ENCODE peak calls at places on chromosomes 5 and 9, in five cellular contexts. One of them, this sample, is unnamed.

GRCh38 chr9:133251773-133252172 is 23.2 kb downstream of the ABO start:
- DNase-seq in H1: no peak
- DNase-seq in IMR-90: no peak
- DNase-seq in K562: no peak
- DNase-seq in HepG2: no peak
- DNase-seq in this sample: no peak

GRCh38 chr9:89311346-89312153 is 555 bp downstream of the CKS2 start:
- DNase-seq in H1: no peak
- DNase-seq in IMR-90: no peak
- DNase-seq in HepG2: no peak
- DNase-seq in K562: no peak
- DNase-seq in this sample: no peak

GRCh38 chr5:83097582-83098265 is 20.4 kb downstream of the XRCC4 start:
- DNase-seq in K562: no peak
- DNase-seq in IMR-90: peak; percentile 71
- DNase-seq in H1: no peak
- DNase-seq in HepG2: no peak
- DNase-seq in this sample: no peak

GRCh38 chr9:122551371-122551770 is 1.5 kb upstream of the OR1N2 start:
- DNase-seq in IMR-90: no peak
- DNase-seq in K562: no peak
- DNase-seq in H1: no peak
- DNase-seq in HepG2: no peak
- DNase-seq in this sample: no peak

GRCh38 chr9:89382026-89382986 is 64.0 kb downstream of the SECISBP2 start:
- DNase-seq in IMR-90: no peak
- DNase-seq in K562: no peak
- DNase-seq in H1: no peak
- DNase-seq in HepG2: no peak
- DNase-seq in this sample: no peak

GRCh38 chr5:110815916-110816605 is 77.3 kb downstream of the SLC25A46 start:
- DNase-seq in H1: no peak
- DNase-seq in K562: no peak
- DNase-seq in HepG2: no peak
- DNase-seq in IMR-90: peak; percentile 45
- DNase-seq in this sample: no peak

GRCh38 chr5:10452768-10453331 is 11.2 kb downstream of the ROPN1L start:
- DNase-seq in H1: no peak
- DNase-seq in IMR-90: peak; percentile 95
- DNase-seq in K562: peak; percentile 72
- DNase-seq in HepG2: peak; percentile 55
- DNase-seq in this sample: peak; percentile 85

GRCh38 chr5:112070022-112070421 is 313.0 kb upstream of the NREP start:
- DNase-seq in HepG2: no peak
- DNase-seq in H1: peak; percentile 1
- DNase-seq in IMR-90: no peak
- DNase-seq in K562: no peak
- DNase-seq in this sample: no peak

GRCh38 chr5:99747342-99747741 is 787.8 kb upstream of the FAM174A start:
- DNase-seq in HepG2: no peak
- DNase-seq in K562: no peak
- DNase-seq in IMR-90: no peak
- DNase-seq in H1: no peak
- DNase-seq in this sample: no peak

GRCh38 chr9:13113201-13113600 is 166.3 kb downstream of the MPDZ start:
- DNase-seq in IMR-90: peak; percentile 72
- DNase-seq in H1: no peak
- DNase-seq in HepG2: no peak
- DNase-seq in K562: no peak
- DNase-seq in this sample: no peak

GRCh38 chr9:114958021-114958846 is 27.8 kb upstream of the TNFSF8 start:
- DNase-seq in IMR-90: no peak
- DNase-seq in H1: no peak
- DNase-seq in HepG2: no peak
- DNase-seq in K562: no peak
- DNase-seq in this sample: no peak

GRCh38 chr9:35340046-35340445 is 149.9 kb upstream of the RUSC2 start:
- DNase-seq in HepG2: no peak
- DNase-seq in H1: no peak
- DNase-seq in K562: no peak
- DNase-seq in IMR-90: peak; percentile 25
- DNase-seq in this sample: no peak

GRCh38 chr5:2371419-2371710 is 380.1 kb downstream of the IRX2 start:
- DNase-seq in HepG2: no peak
- DNase-seq in H1: no peak
- DNase-seq in K562: no peak
- DNase-seq in IMR-90: no peak
- DNase-seq in this sample: no peak

GRCh38 chr9:27572566-27572917 is 739 bp downstream of the C9orf72 start:
- DNase-seq in IMR-90: no peak
- DNase-seq in H1: no peak
- DNase-seq in HepG2: peak; percentile 30
- DNase-seq in K562: peak; percentile 9
- DNase-seq in this sample: peak; percentile 52

GRCh38 chr9:115595951-115596742 is 478.2 kb upstream of the TNC start:
- DNase-seq in K562: no peak
- DNase-seq in IMR-90: peak; percentile 87
- DNase-seq in HepG2: no peak
- DNase-seq in H1: no peak
- DNase-seq in this sample: peak; percentile 9

GRCh38 chr5:109739741-109740140 is 50.0 kb downstream of the MAN2A1 start:
- DNase-seq in HepG2: no peak
- DNase-seq in IMR-90: peak; percentile 55
- DNase-seq in K562: no peak
- DNase-seq in H1: no peak
- DNase-seq in this sample: no peak

GRCh38 chr5:68431181-68431580 is 215.6 kb downstream of the PIK3R1 start:
- DNase-seq in HepG2: no peak
- DNase-seq in K562: no peak
- DNase-seq in H1: no peak
- DNase-seq in IMR-90: no peak
- DNase-seq in this sample: no peak

GRCh38 chr5:154562244-154562861 is 84.3 kb upstream of the HAND1 start:
- DNase-seq in IMR-90: no peak
- DNase-seq in H1: no peak
- DNase-seq in K562: no peak
- DNase-seq in HepG2: no peak
- DNase-seq in this sample: no peak

GRCh38 chr5:95555553-95555952 is 652 bp downstream of the ARSK start:
- DNase-seq in H1: no peak
- DNase-seq in HepG2: no peak
- DNase-seq in IMR-90: peak; percentile 6
- DNase-seq in K562: no peak
- DNase-seq in this sample: no peak

GRCh38 chr9:120876842-120877240 is at the start of gene PHF19:
- DNase-seq in HepG2: peak; percentile 23
- DNase-seq in IMR-90: no peak
- DNase-seq in K562: no peak
- DNase-seq in H1: no peak
- DNase-seq in this sample: peak; percentile 78

DNA sequence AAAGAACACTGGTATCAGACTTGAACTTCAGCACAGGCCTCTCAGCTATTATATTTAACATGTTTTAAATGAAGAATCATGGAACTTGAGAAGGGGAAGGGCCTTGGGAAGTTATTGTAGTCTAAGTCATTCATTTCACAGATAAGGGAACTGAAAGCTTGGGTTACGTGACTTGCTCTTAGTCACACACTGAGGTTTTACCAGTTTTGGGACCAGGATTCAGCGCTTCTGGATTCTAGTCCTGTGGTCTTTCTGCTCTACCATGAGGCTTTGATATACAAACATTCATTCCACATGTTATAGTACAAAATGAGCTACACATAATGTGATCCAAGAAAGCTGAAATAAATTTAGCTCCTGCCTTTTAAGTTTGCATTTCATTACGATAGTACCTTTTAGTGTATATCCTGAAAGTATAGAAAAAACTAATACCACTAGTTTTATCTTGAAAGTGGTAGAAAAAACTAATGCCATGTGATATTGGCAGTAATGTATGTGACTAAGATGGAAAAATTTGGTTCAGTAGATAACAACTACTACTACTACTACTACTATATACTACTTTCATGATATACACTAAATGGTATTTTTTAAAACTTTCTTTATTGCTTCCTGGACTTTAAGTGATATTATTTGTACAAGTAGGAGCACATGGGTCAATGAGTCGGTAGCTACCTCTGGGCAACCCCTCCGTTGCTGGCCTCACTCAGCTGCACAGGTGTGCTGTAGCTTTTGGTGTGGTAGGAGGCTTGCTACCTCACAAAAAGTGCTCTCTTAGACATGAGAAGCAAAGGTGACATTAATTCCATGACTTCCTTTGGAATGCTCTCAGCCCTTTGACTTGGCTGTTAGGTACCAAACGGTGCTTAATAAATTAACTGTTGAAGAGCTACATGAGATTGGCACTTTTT is 40.7 kb downstream of the F2RL2 start:
- DNase-seq in IMR-90: peak; percentile 77
- DNase-seq in K562: no peak
- DNase-seq in H1: no peak
- DNase-seq in HepG2: no peak
- DNase-seq in this sample: no peak
- TF ChIP-seq MAFK in IMR-90: no peak
- TF ChIP-seq MAFK in K562: no peak
- TF ChIP-seq MAFK in H1: no peak
- TF ChIP-seq MAFK in HepG2: no peak
- TF ChIP-seq MAFK in this sample: no peak

DNA sequence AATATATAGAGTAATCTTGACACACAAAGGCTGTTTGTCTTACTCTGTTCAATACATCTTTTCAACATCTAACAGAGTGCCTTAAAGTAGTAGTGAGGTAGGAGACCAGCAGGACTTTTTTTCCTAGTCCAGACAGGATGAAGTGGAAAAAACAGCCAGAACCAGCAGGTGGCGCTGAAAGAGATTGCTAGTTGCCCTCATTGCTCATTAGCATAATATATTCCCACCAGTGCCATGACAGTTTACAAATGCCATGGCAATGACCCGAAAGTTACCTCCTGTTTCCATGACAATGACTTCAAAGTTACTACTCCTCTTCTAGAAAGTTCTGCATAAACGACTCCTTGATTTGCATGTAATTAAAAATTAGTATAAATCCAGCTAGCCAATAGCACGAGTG is 387.4 kb downstream of the ACTL7B start:
- DNase-seq in HepG2: no peak
- DNase-seq in IMR-90: peak; percentile 23
- DNase-seq in H1: peak; percentile 17
- DNase-seq in K562: peak; percentile 44
- DNase-seq in this sample: peak; percentile 27
- TF ChIP-seq MAFK in HepG2: no peak
- TF ChIP-seq MAFK in IMR-90: no peak
- TF ChIP-seq MAFK in H1: no peak
- TF ChIP-seq MAFK in K562: no peak
- TF ChIP-seq MAFK in this sample: no peak

DNA sequence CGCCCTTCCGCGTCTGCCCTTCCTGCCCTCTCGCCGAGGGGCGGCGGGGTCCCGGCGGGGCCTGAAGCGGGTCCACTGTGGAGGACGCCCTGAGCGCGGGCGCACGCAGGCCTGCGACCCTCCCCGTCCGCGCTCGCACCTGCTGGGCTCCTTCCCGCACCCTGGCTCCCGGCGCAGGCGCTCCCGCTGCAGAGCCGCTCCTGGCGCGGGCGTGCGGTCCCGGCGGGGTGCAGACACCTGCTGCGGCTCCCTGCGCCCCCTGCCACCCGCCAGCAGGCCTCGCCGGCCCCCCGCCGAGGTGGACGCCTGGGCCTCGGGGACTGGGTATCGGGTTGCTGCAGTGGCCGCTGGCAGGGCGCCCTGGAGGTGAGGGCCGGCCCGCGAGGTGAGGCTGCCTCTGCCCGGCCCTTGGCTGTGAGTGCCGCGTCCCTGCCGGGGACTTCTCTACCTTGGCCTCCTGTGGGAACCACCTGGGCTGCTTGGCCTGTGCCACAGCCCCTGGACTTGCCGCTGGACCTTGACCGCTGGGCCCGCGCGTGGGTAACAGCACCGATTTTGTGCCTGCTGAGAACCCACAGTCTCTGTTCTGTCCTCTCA is 617 bp downstream of the ARRDC1 start:
- DNase-seq in IMR-90: no peak
- DNase-seq in H1: no peak
- DNase-seq in HepG2: no peak
- DNase-seq in K562: no peak
- DNase-seq in this sample: no peak
- TF ChIP-seq MAFK in IMR-90: no peak
- TF ChIP-seq MAFK in H1: no peak
- TF ChIP-seq MAFK in HepG2: no peak
- TF ChIP-seq MAFK in K562: no peak
- TF ChIP-seq MAFK in this sample: no peak

GRCh38 chr5:133873936-133874585 is 94.4 kb downstream of the C5orf15 start:
- DNase-seq in IMR-90: peak; percentile 29
- DNase-seq in K562: no peak
- DNase-seq in HepG2: no peak
- DNase-seq in H1: no peak
- DNase-seq in this sample: no peak

GRCh38 chr5:133878236-133878555 is 90.2 kb downstream of the C5orf15 start:
- DNase-seq in HepG2: no peak
- DNase-seq in K562: no peak
- DNase-seq in H1: no peak
- DNase-seq in IMR-90: no peak
- DNase-seq in this sample: no peak

GRCh38 chr5:133875179-133875578 is 93.2 kb downstream of the C5orf15 start:
- DNase-seq in K562: no peak
- DNase-seq in IMR-90: no peak
- DNase-seq in HepG2: no peak
- DNase-seq in H1: no peak
- DNase-seq in this sample: no peak

GRCh38 chr5:133876266-133876665 is 92.2 kb downstream of the C5orf15 start:
- DNase-seq in K562: no peak
- DNase-seq in H1: no peak
- DNase-seq in HepG2: no peak
- DNase-seq in IMR-90: no peak
- DNase-seq in this sample: no peak

DNA sequence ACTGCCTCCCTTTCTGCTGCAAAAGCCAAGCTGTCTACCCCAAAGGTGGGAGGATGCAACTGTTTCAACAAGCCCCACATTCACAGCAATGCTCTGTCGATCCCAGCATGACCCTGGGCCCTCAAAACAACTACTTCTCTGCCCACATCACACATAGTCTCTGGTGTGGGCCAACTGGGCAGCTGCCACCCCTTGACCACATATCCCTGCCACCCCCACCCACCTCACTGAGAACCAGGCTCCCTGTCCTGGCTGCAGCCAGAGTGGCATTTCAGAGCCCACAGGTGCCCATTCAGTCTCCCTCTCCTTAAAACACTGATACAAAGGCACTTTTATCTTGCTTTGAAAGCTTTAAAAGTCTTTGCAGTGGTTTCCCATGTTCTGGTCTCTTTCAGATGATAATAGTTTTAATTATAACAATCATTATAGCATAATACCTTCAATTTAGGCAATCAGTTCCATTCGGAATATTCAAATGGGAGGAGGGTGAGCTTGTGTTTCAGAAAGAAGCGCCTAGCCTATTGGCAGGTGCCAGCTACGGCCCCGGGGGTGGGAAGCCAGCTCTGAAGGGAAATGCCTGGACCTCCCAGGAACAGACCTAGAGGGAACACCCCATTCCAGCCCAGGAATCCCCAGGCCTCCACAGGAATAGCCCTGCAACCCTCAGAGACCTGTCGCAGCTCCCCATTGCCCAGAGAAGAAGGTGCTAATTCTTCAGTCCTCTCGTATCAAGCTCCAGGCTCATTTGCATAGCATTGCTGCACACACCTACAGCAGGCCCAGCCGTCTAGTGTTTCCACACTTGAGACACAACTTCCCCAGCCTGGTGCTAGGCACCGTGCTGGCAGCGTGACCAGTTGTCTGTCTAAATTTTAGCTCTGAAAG is 90.8 kb downstream of the C5orf15 start:
- DNase-seq in HepG2: no peak
- DNase-seq in IMR-90: no peak
- DNase-seq in K562: no peak
- DNase-seq in H1: peak; percentile 21
- DNase-seq in this sample: no peak
- TF ChIP-seq MAFK in HepG2: no peak
- TF ChIP-seq MAFK in IMR-90: no peak
- TF ChIP-seq MAFK in K562: no peak
- TF ChIP-seq MAFK in H1: no peak
- TF ChIP-seq MAFK in this sample: no peak

This sample was measured in A549.